ENCODE peak calls at places on chromosomes 12 and 14, in eight cellular contexts. U is SK-N-SH; T is AG08395; Q is effector memory CD4-positive, alpha-beta T cell; G is CD8-positive, alpha-beta T cell; I is stimulated activated CD4-positive, alpha-beta T cell treated with anti-CD3 and anti-CD28 coated beads, Interleukin-1b, Interleukin-23, amount 100 ng/mL, for 24 hours; C is GM12892; O is CD8-positive, alpha-beta memory T cell. A is an unnamed sample.

GRCh38 chr14:21735639-21736307 is 62.2 kb upstream of the OR4E1 start:
- DNase-seq in U (no peak), T (no peak), Q (no peak), G (no peak), I (no peak), C (no peak), O (no peak), A (no peak)

GRCh38 chr12:80892597-80893445 is 44.9 kb downstream of the LIN7A start:
- DNase-seq in U (no peak), T (peak; percentile 74), Q (no peak), G (no peak), I (no peak), C (no peak), O (no peak), A (no peak)

GRCh38 chr14:91116913-91117588 is 3.2 kb downstream of the DGLUCY start:
- DNase-seq in U (no peak), T (no peak), Q (no peak), G (no peak), I (no peak), C (no peak), O (no peak), A (no peak)

GRCh38 chr12:32148372-32148771 is 41.7 kb downstream of the BICD1 start:
- DNase-seq in U (no peak), T (no peak), Q (no peak), G (no peak), I (no peak), C (no peak), O (no peak), A (no peak)

GRCh38 chr12:124538194-124539082 is 29.0 kb downstream of the NCOR2 start:
- DNase-seq in U (peak; percentile 72), T (no peak), Q (no peak), G (no peak), I (no peak), C (no peak), O (no peak), A (no peak)

GRCh38 chr12:15859136-15859535 is 23.1 kb upstream of the STRAP start:
- DNase-seq in U (no peak), T (no peak), Q (no peak), G (no peak), I (no peak), C (no peak), O (no peak), A (no peak)

GRCh38 chr12:15334225-15334624 is 11.9 kb downstream of the PTPRO start:
- DNase-seq in U (no peak), T (no peak), Q (no peak), G (no peak), I (no peak), C (no peak), O (no peak), A (no peak)

GRCh38 chr12:56188786-56189335 is 422 bp downstream of the SMARCC2 start:
- DNase-seq in U (peak; percentile 87), T (no peak), Q (no peak), G (no peak), I (no peak), C (no peak), O (no peak), A (peak; percentile 21)

A was measured in CD4-positive, CD25-positive, alpha-beta regulatory T cell.